ENCODE peak calls at places on chromosome 7, in six cellular contexts. D is GM12865, J is GM13976, U is thyroid gland, V is AG04450, Y is A549. F is an unnamed sample.

GRCh38 chr7:130337410-130337971 is 7.1 kb upstream of the CPA5 start:
- DNase-seq in Y (no peak), J (no peak), V (no peak), U (no peak), D (no peak), F (no peak)

GRCh38 chr7:97179454-97180104 is 62.1 kb downstream of the SDHAF3 start:
- DNase-seq in U (peak), Y (peak), J (peak), D (peak), V (peak), F (peak)

GRCh38 chr7:45176886-45177731 is 19.5 kb downstream of the RAMP3 start:
- DNase-seq in J (no peak), Y (no peak), D (no peak), U (no peak), V (no peak), F (no peak)

GRCh38 chr7:23075571-23075970 is 30.0 kb upstream of the KLHL7 start:
- DNase-seq in V (no peak), D (no peak), Y (no peak), U (no peak), J (no peak), F (no peak)

GRCh38 chr7:126605553-126605952 is 647.2 kb downstream of the GRM8 start:
- DNase-seq in D (no peak), Y (no peak), V (no peak), J (no peak), U (no peak), F (no peak)

GRCh38 chr7:82674319-82674718 is 230.7 kb upstream of the CACNA2D1 start:
- DNase-seq in Y (no peak), V (no peak), D (no peak), U (no peak), J (no peak), F (no peak)

GRCh38 chr7:118214051-118214832 is 10.3 kb upstream of the ANKRD7 start:
- DNase-seq in J (peak), Y (peak), V (peak), D (peak), U (peak), F (peak)

GRCh38 chr7:65477326-65477725 is 103.7 kb downstream of the ZNF92 start:
- DNase-seq in D (peak), Y (peak), U (peak), J (no peak), V (no peak), F (no peak)

GRCh38 chr7:107643938-107644703 is 16.5 kb upstream of the SLC26A4 start:
- DNase-seq in J (no peak), Y (no peak), U (no peak), D (peak), V (no peak), F (no peak)

GRCh38 chr7:83457022-83457892 is 191.7 kb downstream of the SEMA3E start:
- DNase-seq in D (peak), J (no peak), V (no peak), U (no peak), Y (no peak), F (no peak)

GRCh38 chr7:138663741-138664710 is 37.1 kb downstream of the SVOPL start:
- DNase-seq in U (peak), J (no peak), V (no peak), Y (no peak), D (no peak), F (no peak)

GRCh38 chr7:155811895-155812761 is at the start of gene SHH:
- DNase-seq in V (no peak), Y (peak), J (no peak), D (no peak), U (no peak), F (no peak)

GRCh38 chr7:50962962-50963374 is 180.3 kb upstream of the GRB10 start:
- DNase-seq in Y (peak), J (no peak), U (peak), D (no peak), V (no peak), F (peak)

GRCh38 chr7:3232228-3232627 is 68.8 kb upstream of the SDK1 start:
- DNase-seq in J (no peak), Y (no peak), U (no peak), D (no peak), V (no peak), F (no peak)

GRCh38 chr7:49400891-49401550 is 372.4 kb upstream of the VWC2 start:
- DNase-seq in D (no peak), U (no peak), J (no peak), Y (no peak), V (no peak), F (no peak)

GRCh38 chr7:44131173-44132009 is 8.0 kb upstream of the POLD2 start:
- DNase-seq in D (peak), V (no peak), U (no peak), Y (peak), J (no peak), F (no peak)

GRCh38 chr7:151436446-151437162 is 3.3 kb downstream of the CRYGN start:
- DNase-seq in Y (no peak), V (no peak), D (no peak), U (no peak), J (no peak), F (peak)

GRCh38 chr7:111730476-111731300 is 168.4 kb upstream of the IMMP2L start:
- DNase-seq in Y (peak), D (peak), V (no peak), J (peak), U (no peak), F (no peak)
- TF ChIP-seq CTCF in Y (peak), D (peak), V (peak), J (peak), U (no peak), F (peak)

GRCh38 chr7:120273476-120273975 is 551 bp downstream of the KCND2 start:
- DNase-seq in U (peak), D (peak), V (no peak), J (peak), Y (peak), F (no peak)

GRCh38 chr7:120274899-120275298 is 1.9 kb downstream of the KCND2 start:
- DNase-seq in U (no peak), D (no peak), V (no peak), J (no peak), Y (no peak), F (no peak)

GRCh38 chr7:120272896-120273475 is at the start of gene KCND2:
- DNase-seq in Y (no peak), V (no peak), D (peak), U (peak), J (peak), F (no peak)

GRCh38 chr7:120274482-120274881 is 1.5 kb downstream of the KCND2 start:
- DNase-seq in V (no peak), D (no peak), Y (no peak), U (no peak), J (no peak), F (no peak)

DNA sequence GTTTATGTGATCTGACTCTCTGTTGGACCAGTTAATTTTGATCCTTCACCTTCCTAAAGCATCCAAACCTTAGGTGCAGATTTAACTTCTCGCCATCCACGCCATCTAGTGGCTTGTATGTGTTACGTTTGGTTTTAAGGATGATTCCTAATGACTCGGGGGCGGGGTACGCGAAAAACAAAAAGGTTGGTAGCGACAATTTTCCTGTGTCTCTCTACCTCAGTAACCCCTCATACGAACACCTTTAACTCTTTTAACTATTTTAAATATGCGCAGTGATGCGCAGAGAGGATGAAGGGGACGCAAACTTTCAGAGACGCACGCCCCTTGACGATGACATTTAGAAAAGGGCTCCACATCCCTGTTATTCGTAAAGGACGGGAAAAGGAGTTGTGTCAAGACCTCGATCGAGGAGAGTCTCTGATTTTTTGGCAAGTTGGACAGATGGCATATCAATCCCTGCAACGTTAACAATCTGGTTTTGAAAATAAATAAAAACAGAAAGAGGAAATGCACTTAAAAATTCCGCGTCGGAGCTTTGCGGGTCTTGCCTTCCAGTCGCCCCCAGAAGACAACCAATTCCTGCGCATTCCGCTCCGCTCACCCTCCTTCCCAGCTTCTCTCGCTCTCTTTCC is 597 bp upstream of the KCND2 start:
- DNase-seq in U (peak), Y (peak), D (peak), J (peak), V (peak), F (no peak)
- TF ChIP-seq CTCF in U (peak), Y (peak), D (peak), J (peak), V (peak), F (peak)

DNA sequence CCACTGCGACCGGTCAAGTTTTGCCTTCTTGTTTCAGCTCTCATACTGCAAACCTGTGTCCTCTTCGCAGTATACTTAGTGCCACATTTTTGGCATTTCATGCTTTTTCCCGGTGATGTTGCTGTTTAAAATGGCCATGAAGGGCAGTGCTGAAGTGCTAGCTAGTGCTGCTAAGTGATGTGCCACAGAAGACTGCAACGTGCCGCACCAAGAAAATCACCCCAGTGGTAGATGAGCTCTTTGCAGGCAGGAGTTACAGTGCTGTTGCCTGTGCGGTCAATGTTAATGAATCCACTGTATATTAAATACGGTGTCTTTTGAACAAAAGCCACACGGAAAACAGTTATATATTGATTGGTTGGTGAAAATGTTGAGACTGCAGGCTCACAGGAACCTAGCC is 120.3 kb downstream of the ANLN start:
- DNase-seq in V (no peak), Y (no peak), D (no peak), U (no peak), J (no peak), F (no peak)
- TF ChIP-seq CTCF in V (no peak), Y (no peak), D (no peak), U (no peak), J (no peak), F (no peak)

GRCh38 chr7:80312139-80312661 is 177.6 kb downstream of the GNAI1 start:
- DNase-seq in V (peak), D (no peak), U (peak), Y (peak), J (no peak), F (peak)
- TF ChIP-seq CTCF in V (no peak), D (no peak), U (no peak), Y (no peak), J (no peak), F (no peak)

GRCh38 chr7:66905689-66906088 is 15.3 kb upstream of the TMEM248 start:
- DNase-seq in V (no peak), J (no peak), D (peak), U (no peak), Y (no peak), F (no peak)
- TF ChIP-seq CTCF in V (peak), J (no peak), D (peak), U (no peak), Y (no peak), F (peak)

GRCh38 chr7:134690614-134691504 is 44.2 kb downstream of the BPGM start:
- DNase-seq in V (no peak), Y (no peak), J (no peak), U (no peak), D (no peak), F (no peak)

GRCh38 chr7:134684165-134684564 is 37.5 kb downstream of the BPGM start:
- DNase-seq in J (no peak), D (no peak), V (no peak), U (no peak), Y (no peak), F (no peak)

GRCh38 chr7:134690016-134690415 is 43.4 kb downstream of the BPGM start:
- DNase-seq in U (no peak), V (peak), Y (peak), D (peak), J (peak), F (no peak)

GRCh38 chr7:134685250-134685649 is 38.6 kb downstream of the BPGM start:
- DNase-seq in U (no peak), J (no peak), D (no peak), Y (no peak), V (no peak), F (no peak)

DNA sequence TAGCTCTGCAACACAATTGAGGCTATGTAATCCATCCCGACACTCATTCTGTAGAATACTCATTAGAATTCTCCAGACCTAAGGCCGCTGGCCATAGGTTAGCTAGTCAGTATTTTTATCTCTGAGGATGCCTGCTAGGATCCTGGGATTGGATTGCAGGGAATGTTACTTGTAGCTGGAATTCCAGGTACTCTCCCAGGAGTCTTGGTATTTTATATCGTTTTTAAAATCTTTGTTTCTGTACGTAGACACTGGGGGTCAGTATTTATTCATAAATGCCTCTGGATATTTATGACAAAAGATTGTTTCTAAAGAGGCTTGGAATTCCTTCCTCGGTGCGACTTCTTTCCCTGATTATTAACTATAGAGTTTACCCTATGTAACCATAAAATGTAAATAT is 40.1 kb downstream of the BPGM start:
- DNase-seq in Y (peak), U (no peak), J (no peak), V (no peak), D (no peak), F (no peak)
- TF ChIP-seq CTCF in Y (peak), U (no peak), J (no peak), V (peak), D (no peak), F (peak)

DNA sequence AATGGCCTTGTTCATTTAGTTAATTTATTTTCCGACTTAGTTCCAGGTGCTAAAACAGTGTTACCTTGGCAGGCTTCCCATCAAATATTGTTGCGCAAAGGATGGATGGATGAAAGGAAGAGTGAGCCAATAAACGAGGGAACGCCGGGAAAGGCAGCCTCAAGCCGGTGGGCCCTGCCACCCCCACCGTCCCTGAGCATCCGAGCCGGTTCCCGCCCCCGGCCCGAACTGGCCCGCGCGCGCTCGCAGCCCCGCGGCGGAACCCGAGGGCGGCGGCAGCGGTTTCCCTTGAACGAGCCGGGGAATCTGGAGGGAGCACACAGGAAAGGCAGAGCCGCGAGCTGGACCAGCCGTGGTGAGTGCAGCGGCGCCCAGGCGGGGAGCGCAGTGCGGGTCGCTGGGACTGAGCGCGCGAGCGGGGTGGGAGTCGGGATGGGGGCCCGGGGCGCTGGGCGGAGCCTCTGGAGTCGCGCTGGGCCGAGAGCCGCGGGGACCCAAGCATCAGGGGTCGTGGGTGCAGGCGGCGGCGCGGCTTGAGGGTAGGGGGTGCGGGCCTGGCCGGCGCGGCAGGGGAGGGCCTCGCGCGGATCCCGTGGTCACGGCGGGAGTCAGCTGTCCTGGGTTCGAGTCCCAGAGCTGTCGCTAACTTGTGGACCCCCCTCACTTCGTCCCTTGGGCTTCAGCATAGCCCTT is at the start of gene AGK:
- DNase-seq in U (peak), D (peak), Y (peak), J (peak), V (peak), F (no peak)
- TF ChIP-seq CTCF in U (no peak), D (no peak), Y (no peak), J (no peak), V (no peak), F (no peak)

GRCh38 chr7:28456037-28456436 is 43.7 kb downstream of the CREB5 start:
- DNase-seq in Y (no peak), D (no peak), U (no peak), J (no peak), V (no peak), F (no peak)

GRCh38 chr7:28455486-28455885 is 43.2 kb downstream of the CREB5 start:
- DNase-seq in D (no peak), Y (no peak), V (no peak), J (no peak), U (no peak), F (no peak)

GRCh38 chr7:28459306-28459705 is 47.0 kb downstream of the CREB5 start:
- DNase-seq in D (no peak), U (no peak), V (no peak), J (no peak), Y (no peak), F (no peak)

DNA sequence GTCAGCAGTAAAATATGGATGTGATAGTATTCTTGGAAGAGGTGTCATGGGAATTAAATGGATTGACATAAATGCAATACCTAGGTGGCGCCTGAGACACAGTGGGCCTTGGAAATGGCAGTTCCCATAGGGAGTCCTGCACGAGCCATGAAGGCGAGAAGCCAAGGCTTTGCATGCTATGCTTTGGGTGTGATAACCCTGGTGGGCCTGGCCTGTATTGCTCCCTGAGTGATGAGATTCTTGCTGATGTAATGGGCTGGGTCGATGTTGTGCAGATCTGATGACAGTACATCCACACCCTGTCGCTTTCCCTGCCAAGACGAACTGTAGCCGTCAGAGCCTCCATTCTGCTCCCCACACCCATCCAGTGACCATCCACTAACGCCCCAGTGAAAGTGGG is 46.4 kb downstream of the CREB5 start:
- DNase-seq in D (no peak), J (no peak), U (no peak), V (no peak), Y (peak), F (no peak)
- TF ChIP-seq CTCF in D (no peak), J (no peak), U (no peak), V (no peak), Y (no peak), F (no peak)

GRCh38 chr7:33191326-33191725 is 62.0 kb downstream of the BBS9 start:
- DNase-seq in Y (no peak), J (peak), U (peak), D (peak), V (no peak), F (no peak)

GRCh38 chr7:33183504-33183903 is 54.1 kb downstream of the BBS9 start:
- DNase-seq in Y (no peak), D (no peak), J (no peak), U (no peak), V (no peak), F (peak)

GRCh38 chr7:33190688-33191304 is 61.4 kb downstream of the BBS9 start:
- DNase-seq in U (no peak), J (no peak), V (no peak), D (no peak), Y (no peak), F (no peak)

GRCh38 chr7:33186187-33186586 is 56.8 kb downstream of the BBS9 start:
- DNase-seq in D (no peak), J (no peak), V (no peak), Y (peak), U (no peak), F (no peak)

DNA sequence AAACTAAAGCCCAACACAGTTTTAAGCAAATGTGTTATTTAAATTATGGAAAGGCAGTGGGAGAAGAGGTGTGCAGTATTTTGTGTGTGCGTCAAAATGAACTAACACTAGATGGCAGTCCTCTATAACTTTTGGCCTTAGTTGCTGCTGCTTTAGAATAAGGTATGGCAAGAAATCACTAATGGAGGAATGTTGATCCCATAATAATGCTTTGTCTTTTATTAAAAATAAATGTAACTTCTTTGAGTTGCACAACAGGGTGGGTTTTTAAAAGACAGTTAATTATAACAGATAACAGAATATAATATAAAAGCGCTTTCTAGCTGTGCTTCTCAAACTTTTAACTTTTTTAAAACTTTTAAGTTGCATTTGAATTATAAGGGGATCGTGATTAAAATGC is 56.4 kb downstream of the BBS9 start:
- DNase-seq in D (peak), J (peak), Y (peak), V (peak), U (no peak), F (no peak)
- TF ChIP-seq CTCF in D (peak), J (peak), Y (peak), V (peak), U (peak), F (peak)

GRCh38 chr7:30977222-30977621 is 13.5 kb downstream of the GHRHR start:
- DNase-seq in V (no peak), Y (no peak), J (no peak), D (no peak), U (no peak), F (no peak)

GRCh38 chr7:30976381-30976780 is 12.6 kb downstream of the GHRHR start:
- DNase-seq in D (no peak), J (no peak), Y (no peak), U (no peak), V (no peak), F (no peak)

GRCh38 chr7:30979027-30979426 is 15.3 kb downstream of the GHRHR start:
- DNase-seq in D (no peak), V (no peak), U (no peak), Y (no peak), J (no peak), F (no peak)

GRCh38 chr7:30980194-30980593 is 16.4 kb downstream of the GHRHR start:
- DNase-seq in U (no peak), D (no peak), J (no peak), Y (no peak), V (no peak), F (no peak)

GRCh38 chr7:30977896-30978564 is 14.3 kb downstream of the GHRHR start:
- DNase-seq in V (no peak), Y (peak), U (peak), D (peak), J (no peak), F (no peak)
- TF ChIP-seq CTCF in V (peak), Y (peak), U (no peak), D (peak), J (peak), F (peak)

F was measured in BJ.